ENCODE peak calls at places on chromosomes 6 and 20, in four cellular contexts. H is lower lobe of right lung, N is right cardiac atrium, Y is heart left ventricle. L is an unnamed sample. For H3K9me3, the result is how much of the 10 kb centered on the place peaks cover.

GRCh38 chr6:2952557-2953095 is 18.7 kb downstream of the SERPINB6 start:
- DNase-seq in N (peak), H (peak), Y (peak), L (peak)

GRCh38 chr6:41375598-41376151 is 40.3 kb downstream of the NCR2 start:
- DNase-seq in H (no peak), N (no peak), Y (no peak), L (no peak)

GRCh38 chr6:130466744-130467052 is 100.9 kb downstream of the TMEM200A start:
- DNase-seq in Y (no peak), N (no peak), H (no peak), L (no peak)

GRCh38 chr6:82570083-82570482 is 206.5 kb downstream of the TPBG start:
- DNase-seq in Y (no peak), H (no peak), N (no peak), L (no peak)

GRCh38 chr6:154370545-154370944 is 13.9 kb upstream of the IPCEF1 start:
- DNase-seq in H (no peak), Y (no peak), N (peak), L (no peak)

GRCh38 chr6:3162565-3163247 is 5.4 kb upstream of the TUBB2A start:
- DNase-seq in N (peak), H (peak), Y (peak), L (peak)

GRCh38 chr6:56766806-56767178 is 124.1 kb upstream of the DST start:
- DNase-seq in H (no peak), N (no peak), Y (no peak), L (no peak)

GRCh38 chr6:35728663-35729348 is 8.0 kb upstream of the ARMC12 start:
- DNase-seq in Y (peak), N (peak), H (peak), L (peak)

GRCh38 chr6:161578478-161578877 is 304.6 kb upstream of the AGPAT4 start:
- DNase-seq in N (no peak), H (no peak), Y (no peak), L (no peak)

GRCh38 chr6:87901613-87902012 is 146.0 kb upstream of the SPACA1 start:
- DNase-seq in N (no peak), H (no peak), Y (no peak), L (no peak)
- H3K9me3 ChIP-seq in N (under half), H (under half), Y (under half), L (under half)

GRCh38 chr20:15419856-15420255 is 1082.4 kb upstream of the FLRT3 start:
- DNase-seq in Y (no peak), H (no peak), N (no peak), L (no peak)

GRCh38 chr20:15422966-15423365 is 1085.6 kb upstream of the FLRT3 start:
- DNase-seq in Y (no peak), N (no peak), H (no peak), L (no peak)
- H3K9me3 ChIP-seq in Y (under half), N (under half), H (under half), L (under half)

DNA sequence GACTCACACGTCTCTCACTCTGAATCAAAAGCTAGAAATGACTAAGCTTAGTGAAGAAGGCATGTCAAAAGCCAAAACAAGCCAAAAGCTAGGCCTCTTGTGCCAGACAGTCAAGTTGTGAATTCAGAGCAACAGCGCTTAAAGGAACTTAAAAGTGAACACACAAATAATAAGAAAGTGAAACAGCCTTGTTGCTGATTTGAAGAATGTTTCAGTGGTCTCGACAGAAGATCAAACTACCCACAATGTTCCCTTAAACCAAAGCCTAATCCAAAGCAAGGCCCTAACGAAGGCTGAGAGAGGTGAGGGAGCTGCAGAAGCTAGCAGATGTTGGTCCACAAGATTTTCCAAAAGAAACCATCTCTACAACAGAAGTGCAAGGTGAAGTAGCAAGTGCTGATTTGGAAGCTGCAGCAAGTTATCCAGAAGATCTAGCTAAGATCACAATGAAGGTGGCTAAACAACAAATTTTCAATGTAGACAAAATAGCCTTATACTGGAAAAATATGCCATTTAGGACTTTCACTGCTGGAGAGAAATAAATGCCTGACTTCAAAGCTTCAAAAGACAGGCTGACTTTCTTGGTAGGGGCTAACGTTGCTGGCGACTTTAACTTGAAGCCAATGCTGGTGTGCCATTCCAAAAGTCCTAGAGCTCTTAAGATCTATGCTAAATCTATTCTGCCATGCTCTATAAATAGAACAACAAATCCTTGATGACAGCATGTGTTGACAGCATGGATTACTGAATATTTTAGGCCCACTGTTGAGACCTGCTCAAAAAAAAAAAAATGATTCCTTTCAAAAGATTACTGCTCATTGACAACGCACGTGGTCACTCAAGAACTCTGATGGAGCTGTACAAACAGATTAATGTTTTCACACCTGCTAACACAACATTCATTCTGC is 40.3 kb downstream of the SEC63 start:
- DNase-seq in N (no peak), Y (no peak), H (no peak), L (no peak)
- H3K9me3 ChIP-seq in N (under half), Y (under half), H (under half), L (under half)

DNA sequence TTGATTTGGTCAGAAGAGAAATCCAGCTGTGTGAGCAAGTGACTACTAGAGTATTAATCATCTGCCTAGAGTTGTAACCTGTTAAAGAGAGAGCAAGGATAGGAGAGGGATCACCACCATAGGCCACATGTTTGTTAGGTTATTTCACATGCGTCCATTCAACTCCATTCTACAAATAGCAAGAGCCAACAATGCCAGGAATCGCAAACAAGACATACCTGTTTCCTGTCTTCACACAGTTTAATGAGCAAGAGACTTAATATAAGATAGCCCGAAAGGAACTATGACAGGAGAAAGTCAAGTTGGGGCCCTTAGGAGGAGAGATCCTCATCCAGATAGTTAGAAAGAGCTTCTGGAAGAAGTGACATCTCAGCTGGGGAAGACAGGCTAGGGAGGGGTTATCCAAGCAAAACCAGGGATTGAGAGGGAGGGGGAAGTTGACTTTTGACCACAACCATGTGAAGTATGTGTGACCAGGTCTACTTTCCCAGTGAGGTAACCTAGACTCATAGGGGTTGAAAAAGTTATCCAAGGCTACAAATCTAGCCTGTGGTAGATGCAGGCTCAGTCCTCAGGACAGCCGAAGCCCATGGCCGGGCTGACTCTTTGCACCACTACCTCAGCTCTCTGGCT is 147.4 kb downstream of the ALDH8A1 start:
- DNase-seq in N (no peak), Y (no peak), H (no peak), L (no peak)
- H3K9me3 ChIP-seq in N (under half), Y (under half), H (under half), L (under half)

GRCh38 chr6:378090-378957 is 13.2 kb upstream of the IRF4 start:
- DNase-seq in Y (peak), N (peak), H (no peak), L (no peak)

GRCh38 chr6:381742-382461 is 9.7 kb upstream of the IRF4 start:
- DNase-seq in N (no peak), H (no peak), Y (peak), L (no peak)

GRCh38 chr6:380234-381218 is 11.0 kb upstream of the IRF4 start:
- DNase-seq in N (peak), H (no peak), Y (peak), L (no peak)

GRCh38 chr6:378958-379366 is 12.6 kb upstream of the IRF4 start:
- DNase-seq in N (no peak), H (no peak), Y (peak), L (no peak)

GRCh38 chr6:379367-380181 is 12.0 kb upstream of the IRF4 start:
- DNase-seq in H (no peak), N (no peak), Y (peak), L (no peak)
- H3K9me3 ChIP-seq in H (under half), N (under half), Y (under half), L (under half)

DNA sequence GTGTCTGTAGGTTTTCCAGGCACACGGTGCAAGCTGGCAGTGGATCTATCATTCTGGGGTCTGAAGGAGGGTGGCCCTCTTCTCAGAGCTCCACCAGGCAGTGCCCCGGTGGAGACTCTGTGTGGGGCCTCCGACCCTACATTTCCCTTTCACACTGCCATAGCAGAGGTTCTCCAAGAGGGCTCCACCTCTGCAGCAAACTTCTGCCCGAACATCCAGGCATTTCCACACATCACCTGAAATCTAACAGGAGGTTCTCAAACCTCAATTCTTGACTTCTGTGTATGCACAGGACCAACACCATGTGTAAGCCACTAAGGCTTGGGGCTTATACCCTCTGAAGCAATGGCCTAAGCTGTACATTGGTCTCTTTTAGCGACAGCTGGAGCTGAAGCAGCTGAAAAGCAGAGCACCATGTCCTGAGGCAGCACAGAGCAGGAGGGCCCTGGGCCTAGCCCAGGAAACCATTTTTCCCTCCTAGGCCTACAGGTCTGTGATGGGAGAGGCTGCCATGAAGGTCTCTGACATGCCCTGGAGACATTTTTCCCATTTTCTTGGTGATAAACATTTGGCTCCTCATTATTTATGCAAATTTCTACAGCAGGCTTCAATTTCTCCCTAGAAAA is 253.3 kb downstream of the ERMARD start:
- DNase-seq in Y (no peak), N (no peak), H (no peak), L (no peak)
- H3K9me3 ChIP-seq in Y (under half), N (under half), H (under half), L (under half)

GRCh38 chr20:56043227-56043626 is 37.9 kb upstream of the CBLN4 start:
- DNase-seq in N (no peak), H (no peak), Y (no peak), L (no peak)
- H3K9me3 ChIP-seq in N (under half), H (under half), Y (under half), L (under half)

GRCh38 chr20:49766979-49767419 is 45.6 kb upstream of the SLC9A8 start:
- DNase-seq in H (no peak), N (no peak), Y (peak), L (no peak)

GRCh38 chr20:49769125-49769581 is 43.5 kb upstream of the SLC9A8 start:
- DNase-seq in N (no peak), H (no peak), Y (no peak), L (no peak)

GRCh38 chr20:49770634-49771033 is 42.0 kb upstream of the SLC9A8 start:
- DNase-seq in Y (no peak), H (no peak), N (no peak), L (no peak)

GRCh38 chr20:49765846-49766541 is 46.6 kb upstream of the SLC9A8 start:
- DNase-seq in N (no peak), H (no peak), Y (no peak), L (no peak)

GRCh38 chr20:49768204-49769124 is 44.2 kb upstream of the SLC9A8 start:
- DNase-seq in N (peak), Y (peak), H (peak), L (peak)
- H3K9me3 ChIP-seq in N (under half), Y (under half), H (under half), L (under half)

L was measured in psoas muscle.